ENCODE peak calls at places on chromosomes 16 and 17, in nine cellular contexts. X is H1, K is transverse colon, F is ovary, B is HCT116, C is A549, O is endothelial cell of umbilical vein, U is uterus, W is IMR-90. H is an unnamed sample.

GRCh38 chr17:64240741-64241347 is 22.2 kb downstream of the TEX2 start:
- DNase-seq in U (peak; percentile 78), K (peak; percentile 35), B (no peak), W (peak; percentile 93), O (peak; percentile 75), X (no peak), C (no peak), F (peak; percentile 71), H (peak; percentile 94)

GRCh38 chr16:66408181-66409048 is 18.7 kb upstream of the BEAN1 start:
- DNase-seq in X (no peak), C (peak; percentile 57), W (peak; percentile 88), O (peak; percentile 86), K (no peak), U (no peak), F (no peak), B (peak; percentile 60), H (peak; percentile 80)

GRCh38 chr17:41919165-41919817 is 540 bp upstream of the ACLY start:
- DNase-seq in X (no peak), W (no peak), C (peak; percentile 86), K (no peak), F (no peak), B (peak; percentile 48), O (no peak), U (no peak), H (no peak)

GRCh38 chr17:20173091-20173490 is 163.9 kb downstream of the SPECC1 start:
- DNase-seq in K (no peak), W (no peak), C (no peak), F (no peak), U (no peak), X (no peak), B (no peak), O (no peak), H (no peak)

GRCh38 chr16:71441348-71441781 is 489 bp downstream of the TLE7 start:
- DNase-seq in O (no peak), U (no peak), X (no peak), F (no peak), W (no peak), C (no peak), B (no peak), K (no peak), H (no peak)

GRCh38 chr17:7842950-7843535 is 9.0 kb downstream of the KDM6B start:
- DNase-seq in K (peak; percentile 75), W (peak; percentile 94), C (peak; percentile 52), O (peak; percentile 95), U (peak; percentile 68), B (no peak), X (no peak), F (peak; percentile 82), H (no peak)

GRCh38 chr16:83653785-83654184 is 154.0 kb upstream of the HSBP1 start:
- DNase-seq in B (no peak), F (no peak), O (no peak), K (no peak), W (peak; percentile 38), X (no peak), C (no peak), U (no peak), H (no peak)

GRCh38 chr16:49491736-49492089 is 118.1 kb downstream of the C16orf78 start:
- DNase-seq in F (peak; percentile 42), U (peak; percentile 34), K (peak; percentile 23), X (peak; percentile 41), C (peak; percentile 10), W (no peak), B (peak; percentile 15), O (peak; percentile 20), H (no peak)

GRCh38 chr16:85523602-85524364 is 89.3 kb upstream of the GSE1 start:
- DNase-seq in X (peak; percentile 23), B (no peak), C (no peak), O (no peak), K (no peak), W (peak; percentile 45), F (peak; percentile 53), U (no peak), H (no peak)

GRCh38 chr16:66406534-66407368 is 20.3 kb upstream of the BEAN1 start:
- DNase-seq in B (peak; percentile 64), C (peak; percentile 92), F (peak; percentile 90), K (peak; percentile 87), X (peak; percentile 54), W (peak; percentile 49), O (peak; percentile 75), U (peak; percentile 82), H (peak; percentile 87)

GRCh38 chr17:40791808-40792436 is 7.8 kb downstream of the KRT28 start:
- DNase-seq in F (no peak), B (peak; percentile 41), C (peak; percentile 45), W (peak; percentile 55), U (no peak), O (peak; percentile 59), K (no peak), X (no peak), H (no peak)

GRCh38 chr16:85891776-85892166 is 7.2 kb upstream of the IRF8 start:
- DNase-seq in K (peak; percentile 43), W (no peak), O (no peak), U (no peak), X (no peak), F (no peak), B (no peak), C (no peak), H (no peak)

GRCh38 chr16:5012887-5013286 is 20.8 kb downstream of the NAGPA start:
- DNase-seq in X (no peak), B (no peak), W (no peak), O (no peak), F (no peak), C (no peak), K (no peak), U (no peak), H (no peak)

GRCh38 chr16:28597692-28598261 is 927 bp upstream of the SULT1A2 start:
- DNase-seq in F (no peak), X (peak; percentile 15), B (no peak), U (no peak), O (no peak), C (no peak), K (no peak), W (no peak), H (no peak)

GRCh38 chr16:68936729-68937631 is 93.6 kb downstream of the TANGO6 start:
- DNase-seq in B (no peak), O (peak; percentile 38), U (no peak), X (no peak), C (no peak), F (no peak), W (peak; percentile 19), K (no peak), H (no peak)

GRCh38 chr17:74763565-74764387 is 12.4 kb downstream of the NAT9 start:
- DNase-seq in U (no peak), O (no peak), W (no peak), K (peak; percentile 82), C (no peak), F (no peak), X (no peak), B (no peak), H (no peak)
- H3K4me1 ChIP-seq in U (no peaks in the 10 kb centered on the region), O (no peaks in the 10 kb centered on the region), W (peaks cover 30% of the 10 kb centered on the region), K (peaks cover 42% of the 10 kb centered on the region), C (peaks cover 67% of the 10 kb centered on the region), F (peaks cover 8% of the 10 kb centered on the region), X (peaks cover 44% of the 10 kb centered on the region), B (peaks cover 47% of the 10 kb centered on the region), H (peaks cover 83% of the 10 kb centered on the region)

GRCh38 chr17:690346-690745 is 24.3 kb downstream of the VPS53 start:
- DNase-seq in B (no peak), W (no peak), U (no peak), C (no peak), X (no peak), K (no peak), O (no peak), F (no peak), H (no peak)

GRCh38 chr17:688100-688989 is 26.3 kb downstream of the VPS53 start:
- DNase-seq in K (peak; percentile 37), W (peak; percentile 41), O (peak; percentile 34), F (no peak), C (no peak), B (no peak), X (no peak), U (no peak), H (no peak)

GRCh38 chr17:692116-692515 is 22.5 kb downstream of the VPS53 start:
- DNase-seq in C (no peak), U (no peak), F (no peak), B (no peak), X (no peak), W (peak; percentile 89), O (no peak), K (no peak), H (no peak)

GRCh38 chr17:691423-691822 is 23.2 kb downstream of the VPS53 start:
- DNase-seq in B (no peak), K (no peak), O (no peak), X (no peak), C (no peak), U (no peak), F (no peak), W (peak; percentile 76), H (no peak)

GRCh38 chr17:689556-690247 is 24.9 kb downstream of the VPS53 start:
- DNase-seq in X (no peak), U (no peak), F (no peak), O (no peak), C (no peak), K (no peak), B (no peak), W (no peak), H (no peak)
- TF ChIP-seq POLR2A in X (no peak), U (no peak), F (no peak), O (no peak), C (no peak), K (no peak), B (no peak), W (no peak), H (no peak)

DNA sequence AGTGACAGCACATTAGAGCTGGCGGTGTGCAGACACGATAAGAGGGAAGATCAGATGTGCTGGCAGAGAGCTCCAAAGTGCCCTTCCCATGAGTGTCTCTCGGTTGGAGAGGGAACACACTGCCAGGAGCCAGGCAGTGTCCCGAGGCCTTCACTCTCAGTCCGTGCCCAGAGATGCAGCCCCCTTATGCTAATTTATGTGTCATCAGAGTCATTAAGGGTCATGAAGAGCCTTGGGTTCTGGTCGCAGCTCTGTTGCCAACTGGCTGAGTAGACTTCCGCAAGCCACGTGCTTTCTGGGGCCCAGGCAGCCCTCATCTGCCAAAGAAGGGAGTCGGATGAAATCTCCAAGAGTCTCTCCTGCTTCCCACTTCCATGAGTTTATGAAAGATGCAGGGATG is 232.5 kb downstream of the MSI2 start:
- DNase-seq in C (no peak), K (no peak), B (no peak), X (no peak), U (no peak), W (no peak), O (no peak), F (no peak), H (no peak)
- H3K4me1 ChIP-seq in C (no peaks in the 10 kb centered on the region), K (no peaks in the 10 kb centered on the region), B (no peaks in the 10 kb centered on the region), X (peaks cover 3% of the 10 kb centered on the region), U (no peaks in the 10 kb centered on the region), W (peaks cover 22% of the 10 kb centered on the region), O (no peaks in the 10 kb centered on the region), F (peaks cover 35% of the 10 kb centered on the region), H (no peaks in the 10 kb centered on the region)

GRCh38 chr17:2400877-2401425 is at the start of gene MNT:
- DNase-seq in F (peak; percentile 94), C (peak; percentile 93), O (peak; percentile 94), U (peak; percentile 94), K (peak; percentile 96), X (peak; percentile 82), B (peak; percentile 82), W (peak; percentile 92), H (no peak)
- TF ChIP-seq POLR2A in F (peak; percentile 76), C (peak; percentile 18), O (no peak), U (peak; percentile 75), K (peak; percentile 80), X (peak; percentile 41), B (no peak), W (peak; percentile 85), H (no peak)